ENCODE peak calls at places on chromosome X, in six cellular contexts. I, S, D, Y, X and C are unnamed samples.

GRCh38 chrX:129139837-129140679 is 383.2 kb downstream of the SMARCA1 start:
- DNase-seq in I (no peak), S (no peak), D (no peak), Y (no peak), X (peak), C (no peak)

GRCh38 chrX:70445197-70445656 is 592 bp downstream of the DLG3 start:
- DNase-seq in I (peak), S (no peak), D (no peak), Y (no peak), X (no peak), C (no peak)

GRCh38 chrX:13131511-13132137 is 87.2 kb upstream of the FAM9C start:
- DNase-seq in I (no peak), S (no peak), D (no peak), Y (no peak), X (no peak), C (peak)

GRCh38 chrX:46447384-46447783 is 97.8 kb downstream of the ZNF674 start:
- DNase-seq in I (no peak), S (peak), D (no peak), Y (no peak), X (peak), C (no peak)

GRCh38 chrX:119948381-119948780 is 4.8 kb upstream of the NKAP start:
- DNase-seq in I (no peak), S (no peak), D (no peak), Y (no peak), X (peak), C (peak)

GRCh38 chrX:12975999-12976558 is 1.2 kb downstream of the TMSB4X start:
- DNase-seq in I (peak), S (peak), D (no peak), Y (peak), X (peak), C (peak)

GRCh38 chrX:78104447-78105176 is 564 bp downstream of the PGK1 start:
- DNase-seq in I (peak), S (peak), D (no peak), Y (peak), X (peak), C (peak)

GRCh38 chrX:15328821-15329220 is 6.5 kb downstream of the PIGA start:
- DNase-seq in I (no peak), S (no peak), D (no peak), Y (no peak), X (no peak), C (no peak)

GRCh38 chrX:13933352-13933751 is 96.3 kb downstream of the GEMIN8 start:
- DNase-seq in I (no peak), S (no peak), D (no peak), Y (no peak), X (peak), C (no peak)

GRCh38 chrX:3320471-3321046 is 25.9 kb downstream of the MXRA5 start:
- DNase-seq in I (no peak), S (no peak), D (no peak), Y (no peak), X (no peak), C (no peak)

GRCh38 chrX:139642241-139642927 is 65.6 kb downstream of the MCF2 start:
- DNase-seq in I (no peak), S (peak), D (no peak), Y (peak), X (no peak), C (no peak)

GRCh38 chrX:22397566-22397965 is 124.9 kb downstream of the CBLL2 start:
- DNase-seq in I (no peak), S (peak), D (no peak), Y (no peak), X (peak), C (no peak)

GRCh38 chrX:5907202-5907601 is 321.5 kb downstream of the NLGN4X start:
- DNase-seq in I (no peak), S (no peak), D (no peak), Y (peak), X (no peak), C (no peak)

GRCh38 chrX:1387141-1387776 is 4.7 kb downstream of the SLC25A6 start:
- DNase-seq in I (peak), S (no peak), D (no peak), Y (no peak), X (no peak), C (no peak)

GRCh38 chrX:40383969-40384368 is 196.8 kb upstream of the ATP6AP2 start:
- DNase-seq in I (no peak), S (no peak), D (no peak), Y (no peak), X (no peak), C (no peak)

GRCh38 chrX:68932611-68933010 is 103.8 kb downstream of the EFNB1 start:
- DNase-seq in I (no peak), S (no peak), D (no peak), Y (no peak), X (peak), C (no peak)

GRCh38 chrX:103253608-103254007 is 1.3 kb downstream of the TCEAL8 start:
- DNase-seq in I (no peak), S (peak), D (no peak), Y (peak), X (no peak), C (no peak)

GRCh38 chrX:109831326-109831985 is 98.4 kb upstream of the ACSL4 start:
- DNase-seq in I (no peak), S (no peak), D (no peak), Y (no peak), X (no peak), C (no peak)

GRCh38 chrX:38937400-38937799 is 136.1 kb downstream of the MID1IP1 start:
- DNase-seq in I (no peak), S (peak), D (no peak), Y (no peak), X (no peak), C (no peak)

GRCh38 chrX:38941675-38942074 is 140.4 kb downstream of the MID1IP1 start:
- DNase-seq in I (no peak), S (peak), D (no peak), Y (no peak), X (no peak), C (no peak)

GRCh38 chrX:38940547-38940946 is 139.3 kb downstream of the MID1IP1 start:
- DNase-seq in I (no peak), S (peak), D (no peak), Y (no peak), X (no peak), C (no peak)

GRCh38 chrX:38937926-38938325 is 136.7 kb downstream of the MID1IP1 start:
- DNase-seq in I (no peak), S (no peak), D (no peak), Y (no peak), X (no peak), C (no peak)

DNA sequence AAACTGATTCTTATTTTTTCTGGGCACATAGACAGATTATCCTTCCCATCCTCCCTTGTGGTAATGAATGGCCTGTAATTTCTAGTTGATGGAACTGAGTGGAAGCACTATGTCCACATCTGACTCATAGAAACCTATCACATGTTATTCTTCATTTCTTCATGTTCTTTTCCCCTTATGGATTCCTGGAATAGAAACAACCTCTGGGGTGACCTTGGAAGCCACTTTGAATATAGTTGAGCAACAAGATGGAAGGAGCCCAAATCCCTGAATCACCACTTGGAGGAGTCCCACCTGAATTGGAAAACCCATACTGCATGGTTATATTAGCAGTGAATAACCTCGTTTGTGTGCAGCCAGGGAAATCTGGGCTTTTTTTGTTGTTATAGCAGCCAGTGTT is 137.8 kb downstream of the MID1IP1 start:
- DNase-seq in I (no peak), S (peak), D (no peak), Y (no peak), X (no peak), C (no peak)
- H3K9ac ChIP-seq in I (no peak), S (no peak), D (no peak), Y (no peak), X (no peak), C (no peak)

GRCh38 chrX:118550792-118551191 is 55.2 kb downstream of the DOCK11 start:
- DNase-seq in I (no peak), S (peak), D (no peak), Y (no peak), X (peak), C (no peak)
- TF ChIP-seq EZH2phosphoT487 in I (no peak), S (no peak), D (no peak), Y (no peak), X (no peak), C (no peak)

GRCh38 chrX:24987731-24988130 is 28.0 kb downstream of the ARX start:
- DNase-seq in I (no peak), S (no peak), D (no peak), Y (no peak), X (no peak), C (no peak)
- H3K27ac ChIP-seq in I (no peak), S (no peak), D (no peak), Y (no peak), X (no peak), C (no peak)

GRCh38 chrX:153870791-153871360 is 15.1 kb downstream of the L1CAM start:
- DNase-seq in I (peak), S (no peak), D (no peak), Y (no peak), X (no peak), C (no peak)

GRCh38 chrX:153873282-153874090 is 12.5 kb downstream of the L1CAM start:
- DNase-seq in I (peak), S (no peak), D (no peak), Y (peak), X (no peak), C (no peak)

GRCh38 chrX:153871451-153871850 is 14.5 kb downstream of the L1CAM start:
- DNase-seq in I (peak), S (no peak), D (no peak), Y (peak), X (no peak), C (no peak)

GRCh38 chrX:153874091-153874365 is 11.9 kb downstream of the L1CAM start:
- DNase-seq in I (no peak), S (no peak), D (no peak), Y (no peak), X (no peak), C (no peak)

DNA sequence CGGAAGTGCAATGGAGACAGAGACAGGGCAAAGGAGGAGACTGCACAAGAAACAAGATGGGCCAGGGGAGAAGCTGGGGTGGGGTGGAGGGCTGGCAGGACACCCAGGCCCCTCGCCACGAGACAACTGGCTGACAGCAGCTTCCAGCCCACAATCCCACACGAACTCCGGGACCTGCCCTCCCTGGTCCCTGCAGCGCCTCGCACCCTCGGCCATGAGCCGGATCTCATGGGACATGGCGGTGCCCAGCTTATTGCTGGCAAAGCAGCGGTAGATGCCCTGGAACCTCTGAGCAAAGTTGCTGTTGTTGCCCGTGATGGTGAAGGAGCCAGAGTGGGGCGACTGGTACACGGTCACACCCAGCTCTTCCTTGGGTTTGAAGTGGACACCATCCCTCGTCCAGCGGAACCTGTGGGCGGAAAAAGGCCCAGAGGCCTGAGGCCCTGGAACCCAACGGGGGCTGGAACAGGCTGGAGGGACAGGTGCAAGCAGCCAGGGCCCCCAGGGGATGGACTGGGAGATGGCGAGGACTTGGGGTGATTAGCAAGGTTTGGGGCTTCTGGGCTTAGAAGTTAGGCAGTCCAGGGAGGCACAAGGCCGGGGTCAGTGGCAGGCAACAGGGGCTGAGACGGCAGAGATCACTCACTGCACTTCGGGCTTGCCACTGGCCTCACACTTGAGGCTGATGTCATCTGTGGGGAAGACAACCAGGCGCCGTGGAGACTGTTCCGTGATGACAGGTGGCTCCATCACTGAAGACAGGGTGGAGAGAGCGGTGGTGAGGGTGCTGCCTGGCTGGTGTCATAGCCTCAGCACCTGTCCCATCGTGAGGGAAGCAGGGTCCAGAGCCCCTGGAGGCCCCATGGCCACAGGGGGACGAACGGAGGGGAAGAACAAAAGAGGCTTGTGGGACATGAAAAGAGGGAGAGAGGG is 13.8 kb downstream of the L1CAM start:
- DNase-seq in I (peak), S (no peak), D (no peak), Y (no peak), X (no peak), C (no peak)
- H3K9ac ChIP-seq in I (no peak), S (no peak), D (no peak), Y (no peak), X (no peak), C (no peak)

GRCh38 chrX:91435465-91435864 is 826 bp downstream of the PABPC5 start:
- DNase-seq in I (peak), S (peak), D (no peak), Y (peak), X (no peak), C (no peak)

GRCh38 chrX:91434351-91435168 is at the start of gene PABPC5:
- DNase-seq in I (peak), S (peak), D (no peak), Y (peak), X (peak), C (no peak)
- TF ChIP-seq EZH2phosphoT487 in I (no peak), S (no peak), D (no peak), Y (no peak), X (no peak), C (no peak)

DNA sequence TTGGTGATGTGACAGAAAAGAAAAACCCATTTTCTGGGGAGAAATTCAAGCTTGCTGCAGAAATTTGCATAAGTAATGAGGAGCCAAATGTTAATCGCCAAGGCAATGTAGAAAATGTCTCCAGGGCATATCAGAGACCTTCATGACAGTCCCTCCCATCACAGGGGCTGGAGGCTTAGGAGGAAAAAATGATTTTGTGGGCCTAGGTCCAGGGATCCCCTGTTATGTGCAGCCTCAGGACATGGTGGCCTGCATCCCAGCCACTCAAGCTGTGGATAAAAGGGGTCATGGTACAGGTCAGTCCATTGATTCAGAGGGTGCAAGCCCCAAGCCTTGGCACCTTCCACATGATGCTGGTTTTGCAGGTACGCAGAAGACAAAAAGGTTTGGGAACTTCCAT is 90.7 kb downstream of the TGIF2LX start:
- DNase-seq in I (no peak), S (no peak), D (no peak), Y (no peak), X (no peak), C (no peak)
- H3K27ac ChIP-seq in I (no peak), S (no peak), D (no peak), Y (no peak), X (no peak), C (no peak)